ENCODE peak calls at places on chromosomes 12 and 14, in nine cellular contexts. E is left lung, G is stomach, U is pancreas, P is aorta, N is GM23248, I is SK-N-SH, H is mammary epithelial cell, F is tibial nerve. L is an unnamed sample.

GRCh38 chr12:45670339-45671065 is 59.0 kb upstream of the ARID2 start:
- DNase-seq in H (peak; percentile 53), E (no peak), U (no peak), G (no peak), P (no peak), I (no peak), F (no peak), N (peak; percentile 20), L (no peak)

GRCh38 chr14:58862421-58862820 is 224.7 kb downstream of the DACT1 start:
- DNase-seq in G (no peak), U (no peak), H (no peak), F (no peak), N (no peak), P (no peak), I (no peak), E (no peak), L (no peak)

GRCh38 chr12:132886529-132887477 is 602 bp downstream of the CHFR start:
- DNase-seq in N (peak; percentile 48), G (peak; percentile 27), P (no peak), U (no peak), H (peak; percentile 6), I (no peak), E (peak; percentile 34), F (no peak), L (peak; percentile 60)

GRCh38 chr12:109767991-109768900 is 54.6 kb downstream of the FAM222A start:
- DNase-seq in N (no peak), P (peak; percentile 71), I (peak; percentile 33), F (no peak), E (no peak), U (no peak), G (peak; percentile 21), H (no peak), L (peak; percentile 40)

GRCh38 chr14:101819251-101819990 is 57.9 kb downstream of the PPP2R5C start:
- DNase-seq in P (no peak), U (no peak), E (no peak), G (no peak), N (no peak), F (no peak), I (no peak), H (no peak), L (no peak)

GRCh38 chr12:1047898-1048660 is 57.1 kb downstream of the ERC1 start:
- DNase-seq in H (peak; percentile 16), E (no peak), N (peak; percentile 38), F (no peak), G (no peak), P (no peak), U (no peak), I (peak; percentile 66), L (no peak)

GRCh38 chr12:113762155-113762848 is 203.8 kb downstream of the RBM19 start:
- DNase-seq in I (peak; percentile 71), P (no peak), N (no peak), H (no peak), F (no peak), U (no peak), E (no peak), G (no peak), L (no peak)

GRCh38 chr12:2988494-2988893 is 29.3 kb downstream of the TEAD4 start:
- DNase-seq in E (no peak), F (no peak), H (no peak), N (no peak), P (no peak), U (no peak), I (no peak), G (no peak), L (no peak)

GRCh38 chr12:120642806-120643205 is 2.4 kb downstream of the CABP1 start:
- DNase-seq in N (peak; percentile 32), F (no peak), E (no peak), U (no peak), P (no peak), G (no peak), H (no peak), I (no peak), L (no peak)

GRCh38 chr12:14216405-14217294 is 148.8 kb upstream of the ATF7IP start:
- DNase-seq in I (no peak), F (no peak), U (no peak), H (peak; percentile 16), G (no peak), P (no peak), N (peak; percentile 37), E (no peak), L (no peak)

GRCh38 chr12:132386926-132387497 is 57.6 kb upstream of the GALNT9 start:
- DNase-seq in G (no peak), N (no peak), F (no peak), I (no peak), U (no peak), P (no peak), H (no peak), E (peak; percentile 19), L (no peak)

GRCh38 chr12:114747156-114747555 is 63.2 kb upstream of the TBX3 start:
- DNase-seq in P (no peak), F (no peak), H (no peak), N (no peak), U (no peak), I (no peak), G (no peak), E (no peak), L (no peak)

GRCh38 chr12:62714409-62715075 is 220.4 kb downstream of the PPM1H start:
- DNase-seq in G (no peak), P (no peak), U (no peak), N (no peak), I (peak; percentile 30), E (no peak), H (no peak), F (peak; percentile 40), L (no peak)

GRCh38 chr14:64114166-64114565 is 180.0 kb downstream of the ESR2 start:
- DNase-seq in F (no peak), U (no peak), H (no peak), N (no peak), E (no peak), I (no peak), G (no peak), P (no peak), L (no peak)

GRCh38 chr12:130832561-130833209 is 6.4 kb downstream of the STX2 start:
- DNase-seq in H (peak; percentile 37), U (no peak), G (no peak), P (no peak), F (no peak), N (peak; percentile 81), I (no peak), E (peak; percentile 47), L (no peak)

GRCh38 chr12:6336859-6337744 is 4.8 kb downstream of the TNFRSF1A start:
- DNase-seq in G (no peak), P (no peak), I (no peak), N (peak; percentile 54), H (no peak), U (no peak), F (no peak), E (no peak), L (no peak)

GRCh38 chr12:80321653-80322052 is 122.4 kb upstream of the PTPRQ start:
- DNase-seq in P (no peak), H (peak; percentile 68), E (no peak), G (no peak), F (no peak), I (no peak), U (no peak), N (peak; percentile 62), L (no peak)

GRCh38 chr12:119682635-119683340 is 14.9 kb downstream of the PRKAB1 start:
- DNase-seq in E (no peak), H (no peak), I (no peak), F (no peak), P (no peak), G (no peak), U (no peak), N (no peak), L (no peak)

DNA sequence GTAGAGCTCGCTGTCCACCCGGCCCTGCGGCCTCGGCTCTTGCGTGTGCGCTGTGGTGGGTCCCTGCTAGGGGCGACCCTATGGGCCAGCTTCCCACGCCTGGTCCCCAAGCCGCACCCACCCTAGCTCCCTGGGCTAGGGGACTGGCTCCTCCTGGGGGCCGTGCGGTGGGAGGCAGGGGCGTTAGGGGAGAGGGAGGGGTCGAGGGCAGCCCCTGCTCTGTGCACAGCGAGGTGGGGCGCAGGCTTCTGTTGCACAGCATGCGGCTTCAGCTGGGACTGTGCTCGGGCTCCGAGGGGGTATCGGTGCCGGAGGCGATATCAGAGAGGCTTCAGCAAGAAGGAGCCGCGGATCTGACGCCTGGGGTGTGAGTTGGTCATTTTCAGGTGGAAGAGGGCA is 86.1 kb downstream of the ALG10 start:
- DNase-seq in N (no peak), H (no peak), P (no peak), U (no peak), G (no peak), F (no peak), I (no peak), E (no peak), L (no peak)
- H3K9me3 ChIP-seq in N (no peaks in the 10 kb centered on the region), H (peaks cover 15% of the 10 kb centered on the region), P (no peaks in the 10 kb centered on the region), U (no peaks in the 10 kb centered on the region), G (no peaks in the 10 kb centered on the region), F (no peaks in the 10 kb centered on the region), I (no peaks in the 10 kb centered on the region), E (no peaks in the 10 kb centered on the region), L (no peaks in the 10 kb centered on the region)

DNA sequence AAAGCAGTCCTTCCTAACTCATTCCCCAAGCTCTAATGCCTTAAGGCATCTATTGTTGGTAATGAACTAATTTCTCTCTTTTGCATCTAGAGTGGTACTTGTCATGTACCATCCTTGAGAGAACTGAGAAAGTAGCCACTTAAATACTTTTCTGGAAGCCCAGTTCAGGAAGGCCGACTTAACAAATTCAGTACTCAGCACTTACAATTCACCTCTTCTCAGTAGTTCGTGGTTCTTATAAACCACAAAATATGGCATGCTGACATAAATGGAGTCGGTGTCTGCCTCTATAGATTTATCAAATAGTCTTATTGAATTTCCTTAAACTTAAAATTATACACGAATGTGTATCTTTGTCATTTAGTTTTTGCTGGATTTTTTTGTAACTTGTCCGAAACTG is 9.4 kb upstream of the COCH start:
- DNase-seq in P (no peak), I (no peak), H (no peak), E (no peak), G (no peak), U (no peak), F (no peak), N (no peak), L (no peak)
- H3K4me1 ChIP-seq in P (no peaks in the 10 kb centered on the region), I (no peaks in the 10 kb centered on the region), H (no peaks in the 10 kb centered on the region), E (peaks cover 6% of the 10 kb centered on the region), G (no peaks in the 10 kb centered on the region), U (no peaks in the 10 kb centered on the region), F (no peaks in the 10 kb centered on the region), N (no peaks in the 10 kb centered on the region), L (no peaks in the 10 kb centered on the region)

GRCh38 chr14:26199096-26199495 is 398.7 kb downstream of the NOVA1 start:
- DNase-seq in U (no peak), P (no peak), E (no peak), F (no peak), G (no peak), I (no peak), H (no peak), N (no peak), L (no peak)
- H3K36me3 ChIP-seq in U (no peaks in the 10 kb centered on the region), P (no peaks in the 10 kb centered on the region), E (no peaks in the 10 kb centered on the region), F (no peaks in the 10 kb centered on the region), G (no peaks in the 10 kb centered on the region), I (no peaks in the 10 kb centered on the region), H (no peaks in the 10 kb centered on the region), N (no peaks in the 10 kb centered on the region), L (no peaks in the 10 kb centered on the region)

GRCh38 chr12:71759941-71760340 is 5.3 kb downstream of the RAB21 start:
- DNase-seq in H (no peak), G (no peak), E (no peak), I (no peak), P (no peak), N (no peak), U (no peak), F (no peak), L (no peak)
- H3K9me3 ChIP-seq in H (peaks cover 30% of the 10 kb centered on the region), G (no peaks in the 10 kb centered on the region), E (peaks cover 41% of the 10 kb centered on the region), I (no peaks in the 10 kb centered on the region), P (no peaks in the 10 kb centered on the region), N (no peaks in the 10 kb centered on the region), U (no peaks in the 10 kb centered on the region), F (no peaks in the 10 kb centered on the region), L (peaks cover 30% of the 10 kb centered on the region)

GRCh38 chr12:105330938-105331804 is 680 bp downstream of the C12orf75 start:
- DNase-seq in U (peak; percentile 23), P (peak; percentile 86), G (peak; percentile 33), F (no peak), H (peak; percentile 27), E (peak; percentile 35), I (no peak), N (peak; percentile 78), L (no peak)
- H3K4me1 ChIP-seq in U (no peaks in the 10 kb centered on the region), P (no peaks in the 10 kb centered on the region), G (no peaks in the 10 kb centered on the region), F (peaks cover 2% of the 10 kb centered on the region), H (peaks cover 48% of the 10 kb centered on the region), E (peaks cover 12% of the 10 kb centered on the region), I (peaks cover 28% of the 10 kb centered on the region), N (peaks cover 58% of the 10 kb centered on the region), L (peaks cover 10% of the 10 kb centered on the region)

L was measured in lower lobe of right lung.